ENCODE peak calls at places on chromosomes 3 and 15, in nine cellular contexts. One of them, this sample, is unnamed.

GRCh38 chr3:36893137-36893557 is 51.7 kb downstream of the TRANK1 start:
- DNase-seq in cardiac fibroblast: peak
- DNase-seq in omental fat pad: no peak
- DNase-seq in neural crest cell: no peak
- DNase-seq in HCT116: no peak
- DNase-seq in WERI-Rb-1: no peak
- DNase-seq in HFFc6: peak
- DNase-seq in hepatocyte: peak
- DNase-seq in GM20000: peak
- DNase-seq in this sample: no peak

GRCh38 chr15:35208353-35208752 is 123.3 kb upstream of the NANOGP8 start:
- DNase-seq in HCT116: no peak
- DNase-seq in cardiac fibroblast: no peak
- DNase-seq in WERI-Rb-1: no peak
- DNase-seq in GM20000: no peak
- DNase-seq in neural crest cell: no peak
- DNase-seq in hepatocyte: no peak
- DNase-seq in omental fat pad: no peak
- DNase-seq in HFFc6: no peak
- DNase-seq in this sample: no peak

GRCh38 chr15:35663956-35664355 is 118.0 kb upstream of the DPH6 start:
- DNase-seq in HFFc6: no peak
- DNase-seq in hepatocyte: no peak
- DNase-seq in GM20000: no peak
- DNase-seq in cardiac fibroblast: peak
- DNase-seq in HCT116: no peak
- DNase-seq in neural crest cell: no peak
- DNase-seq in omental fat pad: no peak
- DNase-seq in WERI-Rb-1: no peak
- DNase-seq in this sample: no peak

GRCh38 chr3:2090512-2090911 is 8.2 kb upstream of the CNTN4 start:
- DNase-seq in GM20000: no peak
- DNase-seq in hepatocyte: peak
- DNase-seq in HFFc6: no peak
- DNase-seq in WERI-Rb-1: no peak
- DNase-seq in HCT116: no peak
- DNase-seq in cardiac fibroblast: no peak
- DNase-seq in omental fat pad: no peak
- DNase-seq in neural crest cell: no peak
- DNase-seq in this sample: no peak

GRCh38 chr3:119810018-119810435 is 28.1 kb downstream of the NR1I2 start:
- DNase-seq in cardiac fibroblast: peak
- DNase-seq in HCT116: no peak
- DNase-seq in neural crest cell: no peak
- DNase-seq in HFFc6: no peak
- DNase-seq in hepatocyte: peak
- DNase-seq in omental fat pad: no peak
- DNase-seq in GM20000: peak
- DNase-seq in WERI-Rb-1: no peak
- DNase-seq in this sample: peak

GRCh38 chr3:3127432-3128010 is 781 bp downstream of the TRNT1 start:
- DNase-seq in GM20000: peak
- DNase-seq in HFFc6: no peak
- DNase-seq in cardiac fibroblast: no peak
- DNase-seq in WERI-Rb-1: no peak
- DNase-seq in neural crest cell: no peak
- DNase-seq in hepatocyte: peak
- DNase-seq in omental fat pad: no peak
- DNase-seq in HCT116: no peak
- DNase-seq in this sample: peak

GRCh38 chr3:139427283-139428060 is 38.0 kb upstream of the COPB2 start:
- DNase-seq in HCT116: peak
- DNase-seq in WERI-Rb-1: peak
- DNase-seq in GM20000: peak
- DNase-seq in hepatocyte: peak
- DNase-seq in HFFc6: peak
- DNase-seq in omental fat pad: no peak
- DNase-seq in cardiac fibroblast: peak
- DNase-seq in neural crest cell: peak
- DNase-seq in this sample: no peak

GRCh38 chr3:11005686-11006256 is 13.2 kb downstream of the SLC6A1 start:
- DNase-seq in hepatocyte: no peak
- DNase-seq in GM20000: no peak
- DNase-seq in WERI-Rb-1: no peak
- DNase-seq in omental fat pad: no peak
- DNase-seq in HFFc6: no peak
- DNase-seq in cardiac fibroblast: no peak
- DNase-seq in neural crest cell: no peak
- DNase-seq in HCT116: no peak
- DNase-seq in this sample: no peak

GRCh38 chr3:25568525-25569078 is 96.1 kb downstream of the TOP2B start:
- DNase-seq in HCT116: no peak
- DNase-seq in WERI-Rb-1: no peak
- DNase-seq in GM20000: no peak
- DNase-seq in HFFc6: no peak
- DNase-seq in neural crest cell: no peak
- DNase-seq in cardiac fibroblast: no peak
- DNase-seq in hepatocyte: no peak
- DNase-seq in omental fat pad: no peak
- DNase-seq in this sample: no peak

GRCh38 chr3:25567390-25567789 is 97.3 kb downstream of the TOP2B start:
- DNase-seq in GM20000: no peak
- DNase-seq in hepatocyte: no peak
- DNase-seq in omental fat pad: no peak
- DNase-seq in HFFc6: no peak
- DNase-seq in neural crest cell: no peak
- DNase-seq in HCT116: no peak
- DNase-seq in WERI-Rb-1: no peak
- DNase-seq in cardiac fibroblast: no peak
- DNase-seq in this sample: no peak

GRCh38 chr3:25567806-25568524 is 96.7 kb downstream of the TOP2B start:
- DNase-seq in neural crest cell: no peak
- DNase-seq in hepatocyte: no peak
- DNase-seq in WERI-Rb-1: no peak
- DNase-seq in HCT116: no peak
- DNase-seq in cardiac fibroblast: no peak
- DNase-seq in HFFc6: no peak
- DNase-seq in omental fat pad: no peak
- DNase-seq in GM20000: no peak
- DNase-seq in this sample: no peak

GRCh38 chr3:25565807-25566206 is 98.9 kb downstream of the TOP2B start:
- DNase-seq in cardiac fibroblast: no peak
- DNase-seq in neural crest cell: no peak
- DNase-seq in WERI-Rb-1: no peak
- DNase-seq in HCT116: no peak
- DNase-seq in omental fat pad: no peak
- DNase-seq in hepatocyte: no peak
- DNase-seq in GM20000: no peak
- DNase-seq in HFFc6: no peak
- DNase-seq in this sample: no peak

DNA sequence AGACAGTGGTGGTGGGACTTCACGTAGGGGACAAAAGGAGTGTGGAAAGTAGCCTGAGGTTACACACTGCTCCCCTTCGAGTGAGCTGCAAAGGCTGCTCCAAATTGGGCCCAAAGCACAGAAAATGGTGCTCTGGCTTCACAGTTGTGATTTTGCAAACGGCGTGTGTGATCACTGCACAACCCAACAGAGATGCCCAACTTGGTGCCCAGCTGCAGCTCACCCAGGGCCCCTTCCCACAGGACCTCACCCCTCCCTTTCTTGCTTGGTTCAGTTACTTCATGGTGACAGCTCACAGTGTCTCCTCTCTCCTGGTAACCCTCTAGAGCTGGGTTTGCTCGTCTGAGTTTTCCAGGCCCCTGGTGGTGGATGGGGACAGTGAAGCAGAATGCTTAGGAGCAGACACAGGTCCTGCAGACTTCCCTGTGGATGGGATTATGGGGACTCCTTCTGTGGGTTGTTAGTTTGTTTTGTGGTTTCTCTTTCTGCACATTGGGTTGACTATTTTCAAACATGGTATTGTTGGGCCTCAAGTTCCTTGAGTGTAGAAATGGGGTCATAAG is 98.3 kb downstream of the TOP2B start:
- DNase-seq in cardiac fibroblast: no peak
- DNase-seq in WERI-Rb-1: peak
- DNase-seq in GM20000: no peak
- DNase-seq in neural crest cell: no peak
- DNase-seq in HCT116: no peak
- DNase-seq in hepatocyte: no peak
- DNase-seq in HFFc6: no peak
- DNase-seq in omental fat pad: no peak
- DNase-seq in this sample: no peak
- TF ChIP-seq CTCF in cardiac fibroblast: peak
- TF ChIP-seq CTCF in WERI-Rb-1: peak
- TF ChIP-seq CTCF in GM20000: no peak
- TF ChIP-seq CTCF in neural crest cell: no peak
- TF ChIP-seq CTCF in HCT116: no peak
- TF ChIP-seq CTCF in hepatocyte: no peak
- TF ChIP-seq CTCF in HFFc6: peak
- TF ChIP-seq CTCF in omental fat pad: no peak
- TF ChIP-seq CTCF in this sample: no peak

GRCh38 chr15:39320355-39320754 is 260.5 kb upstream of the THBS1 start:
- DNase-seq in WERI-Rb-1: no peak
- DNase-seq in omental fat pad: no peak
- DNase-seq in hepatocyte: no peak
- DNase-seq in neural crest cell: no peak
- DNase-seq in GM20000: no peak
- DNase-seq in HCT116: no peak
- DNase-seq in cardiac fibroblast: no peak
- DNase-seq in HFFc6: no peak
- DNase-seq in this sample: no peak

GRCh38 chr15:39313881-39314280 is 267.0 kb upstream of the THBS1 start:
- DNase-seq in neural crest cell: no peak
- DNase-seq in HCT116: no peak
- DNase-seq in cardiac fibroblast: no peak
- DNase-seq in HFFc6: no peak
- DNase-seq in hepatocyte: no peak
- DNase-seq in GM20000: no peak
- DNase-seq in omental fat pad: no peak
- DNase-seq in WERI-Rb-1: no peak
- DNase-seq in this sample: no peak

GRCh38 chr15:39318231-39318630 is 262.6 kb upstream of the THBS1 start:
- DNase-seq in neural crest cell: no peak
- DNase-seq in omental fat pad: no peak
- DNase-seq in HFFc6: no peak
- DNase-seq in HCT116: no peak
- DNase-seq in hepatocyte: no peak
- DNase-seq in WERI-Rb-1: no peak
- DNase-seq in cardiac fibroblast: no peak
- DNase-seq in GM20000: no peak
- DNase-seq in this sample: no peak

GRCh38 chr15:39315200-39315599 is 265.7 kb upstream of the THBS1 start:
- DNase-seq in GM20000: no peak
- DNase-seq in WERI-Rb-1: no peak
- DNase-seq in omental fat pad: no peak
- DNase-seq in HCT116: no peak
- DNase-seq in HFFc6: no peak
- DNase-seq in hepatocyte: no peak
- DNase-seq in cardiac fibroblast: no peak
- DNase-seq in neural crest cell: no peak
- DNase-seq in this sample: no peak

DNA sequence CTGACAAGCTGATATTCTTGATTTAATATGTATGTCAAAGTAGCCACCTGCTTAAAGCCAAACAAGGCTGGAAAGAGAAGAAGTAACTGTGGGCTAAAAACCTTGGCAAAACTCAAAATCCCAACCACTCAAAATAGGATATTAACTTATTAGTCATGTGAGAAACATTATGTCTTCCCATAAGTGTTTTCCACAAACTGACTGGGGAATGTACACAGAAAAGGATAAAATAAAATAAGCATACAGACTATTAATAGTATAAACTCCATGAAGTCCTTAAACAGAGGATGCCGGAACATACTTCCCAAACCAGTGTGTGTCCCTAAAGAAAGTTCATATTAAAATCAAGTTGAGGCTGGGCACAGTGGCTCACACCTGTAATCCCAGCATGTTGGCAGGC is 263.7 kb upstream of the THBS1 start:
- DNase-seq in neural crest cell: no peak
- DNase-seq in GM20000: no peak
- DNase-seq in HFFc6: no peak
- DNase-seq in cardiac fibroblast: no peak
- DNase-seq in hepatocyte: no peak
- DNase-seq in omental fat pad: no peak
- DNase-seq in WERI-Rb-1: no peak
- DNase-seq in HCT116: no peak
- DNase-seq in this sample: no peak
- TF ChIP-seq CTCF in neural crest cell: no peak
- TF ChIP-seq CTCF in GM20000: no peak
- TF ChIP-seq CTCF in HFFc6: no peak
- TF ChIP-seq CTCF in cardiac fibroblast: no peak
- TF ChIP-seq CTCF in hepatocyte: no peak
- TF ChIP-seq CTCF in omental fat pad: no peak
- TF ChIP-seq CTCF in WERI-Rb-1: no peak
- TF ChIP-seq CTCF in HCT116: no peak
- TF ChIP-seq CTCF in this sample: no peak

GRCh38 chr3:169362872-169363271 is 300.6 kb downstream of the MECOM start:
- DNase-seq in GM20000: no peak
- DNase-seq in WERI-Rb-1: no peak
- DNase-seq in HFFc6: no peak
- DNase-seq in hepatocyte: no peak
- DNase-seq in neural crest cell: no peak
- DNase-seq in cardiac fibroblast: no peak
- DNase-seq in omental fat pad: no peak
- DNase-seq in HCT116: no peak
- DNase-seq in this sample: no peak
- TF ChIP-seq CTCF in GM20000: no peak
- TF ChIP-seq CTCF in WERI-Rb-1: no peak
- TF ChIP-seq CTCF in HFFc6: peak
- TF ChIP-seq CTCF in hepatocyte: no peak
- TF ChIP-seq CTCF in neural crest cell: no peak
- TF ChIP-seq CTCF in cardiac fibroblast: peak
- TF ChIP-seq CTCF in omental fat pad: no peak
- TF ChIP-seq CTCF in HCT116: no peak
- TF ChIP-seq CTCF in this sample: no peak

DNA sequence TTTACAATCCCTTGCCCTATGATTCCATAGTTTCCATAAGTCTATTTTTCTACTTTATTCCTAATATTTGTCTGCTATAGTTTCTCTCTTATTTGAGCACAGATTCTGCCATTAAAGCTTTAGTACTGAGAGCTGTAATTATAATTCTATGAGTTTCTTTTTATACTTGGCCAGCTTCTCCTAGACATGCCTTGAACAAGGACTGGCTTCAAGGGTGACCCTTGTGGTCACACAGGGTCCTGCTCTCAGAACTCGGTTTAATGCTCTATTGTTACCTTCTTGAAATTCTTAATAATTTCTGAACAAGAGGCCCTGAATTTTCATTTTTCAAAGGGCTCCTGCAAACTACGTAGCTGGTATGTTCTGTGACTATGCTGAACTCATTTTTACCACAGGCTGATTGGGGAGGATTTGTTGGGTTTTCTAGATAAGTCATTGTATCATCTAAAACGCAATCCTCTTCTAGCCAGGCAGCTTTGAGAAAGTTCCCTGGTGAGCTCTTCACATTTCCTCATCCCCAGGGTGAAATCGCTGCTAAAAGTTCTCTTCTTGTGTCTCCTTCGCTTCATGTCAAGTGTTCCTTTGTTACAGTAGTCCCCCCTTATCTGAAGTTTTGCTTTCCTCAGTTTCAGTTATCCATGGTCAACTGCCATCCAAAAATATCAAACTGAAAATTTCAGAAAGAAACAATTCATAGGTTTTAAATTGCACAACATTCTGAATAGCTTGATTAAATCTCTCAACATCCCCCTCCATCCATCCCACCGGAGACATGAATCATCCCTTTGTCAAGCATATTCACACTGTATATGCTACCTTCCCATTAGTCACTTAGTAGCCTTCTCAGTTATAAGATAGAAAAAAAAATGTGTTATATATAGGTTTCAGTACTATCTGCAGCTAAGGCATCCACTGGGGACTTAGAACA is 12.6 kb upstream of the PLCL2 start:
- DNase-seq in cardiac fibroblast: no peak
- DNase-seq in HFFc6: no peak
- DNase-seq in neural crest cell: no peak
- DNase-seq in GM20000: no peak
- DNase-seq in HCT116: no peak
- DNase-seq in omental fat pad: no peak
- DNase-seq in hepatocyte: no peak
- DNase-seq in WERI-Rb-1: no peak
- DNase-seq in this sample: no peak
- TF ChIP-seq CTCF in cardiac fibroblast: peak
- TF ChIP-seq CTCF in HFFc6: peak
- TF ChIP-seq CTCF in neural crest cell: no peak
- TF ChIP-seq CTCF in GM20000: no peak
- TF ChIP-seq CTCF in HCT116: no peak
- TF ChIP-seq CTCF in omental fat pad: no peak
- TF ChIP-seq CTCF in hepatocyte: no peak
- TF ChIP-seq CTCF in WERI-Rb-1: no peak
- TF ChIP-seq CTCF in this sample: no peak